ENCODE peak calls at places on chromosomes 2 and 18, in five cellular contexts. W is KBM-7; F is CD4-positive, alpha-beta memory T cell; H is Calu3; Y is NCI-H1105 treated with DMSO at 0.1 percent for 48 hours. D is an unnamed sample.

GRCh38 chr18:2901405-2901989 is 54.7 kb downstream of the EMILIN2 start:
- DNase-seq in H (no peak), F (no peak), Y (no peak), W (no peak), D (no peak)

GRCh38 chr2:68218343-68218901 is 33.9 kb downstream of the PPP3R1 start:
- DNase-seq in F (no peak), Y (no peak), H (no peak), W (no peak), D (no peak)

GRCh38 chr2:170189757-170190156 is 11.8 kb downstream of the MYO3B start:
- DNase-seq in F (no peak), W (no peak), Y (no peak), H (no peak), D (no peak)

GRCh38 chr2:148660999-148661398 is 16.4 kb downstream of the EPC2 start:
- DNase-seq in H (no peak), Y (no peak), F (no peak), W (peak; percentile 42), D (no peak)

GRCh38 chr2:176188969-176189665 is 649 bp downstream of the HOXD1 start:
- DNase-seq in Y (no peak), W (no peak), H (no peak), F (no peak), D (no peak)

GRCh38 chr18:2433366-2433765 is 137.9 kb downstream of the METTL4 start:
- DNase-seq in F (no peak), Y (no peak), W (no peak), H (no peak), D (no peak)

GRCh38 chr2:118848381-118849225 is 1.2 kb upstream of the EN1 start:
- DNase-seq in W (no peak), H (no peak), F (no peak), Y (no peak), D (no peak)

GRCh38 chr18:2855560-2856350 is 8.9 kb downstream of the EMILIN2 start:
- DNase-seq in W (no peak), F (no peak), Y (no peak), H (no peak), D (no peak)